ENCODE peak calls at places on chromosomes 16 and 17, in eight cellular contexts. F is A549; A is mammary epithelial cell; P is MM.1S; H is sigmoid colon; B is CD4-positive, alpha-beta T cell; W is thoracic aorta; M is epithelial cell of esophagus. R is an unnamed sample.

GRCh38 chr17:8153957-8154607 is 1.9 kb upstream of the PER1 start:
- DNase-seq in F (peak; percentile 90), A (peak; percentile 97), P (no peak), H (peak; percentile 100), B (peak; percentile 85), W (peak; percentile 97), M (peak; percentile 98), R (peak; percentile 94)

GRCh38 chr16:89669755-89670154 is 12.1 kb downstream of the SPATA33 start:
- DNase-seq in F (no peak), A (no peak), P (no peak), H (no peak), B (no peak), W (no peak), M (no peak), R (no peak)

GRCh38 chr17:48025040-48025903 is 12.3 kb downstream of the COPZ2 start:
- DNase-seq in F (peak; percentile 95), A (peak; percentile 94), P (peak; percentile 97), H (peak; percentile 99), B (peak; percentile 98), W (peak; percentile 93), M (peak; percentile 96), R (peak; percentile 86)

GRCh38 chr16:50311134-50311528 is 44.8 kb downstream of the ADCY7 start:
- DNase-seq in F (no peak), A (no peak), P (no peak), H (peak; percentile 58), B (no peak), W (no peak), M (no peak), R (no peak)

GRCh38 chr17:81939218-81939617 is 2.1 kb upstream of the PYCR1 start:
- DNase-seq in F (no peak), A (no peak), P (no peak), H (no peak), B (no peak), W (no peak), M (no peak), R (no peak)

GRCh38 chr17:8100149-8100548 is 12.6 kb upstream of the ALOX12B start:
- DNase-seq in F (no peak), A (no peak), P (no peak), H (no peak), B (no peak), W (no peak), M (no peak), R (no peak)

GRCh38 chr17:38673714-38674012 is 1.1 kb downstream of the EPOP start:
- DNase-seq in F (peak; percentile 40), A (no peak), P (peak; percentile 17), H (no peak), B (no peak), W (no peak), M (no peak), R (no peak)

GRCh38 chr16:1534021-1535020 is 855 bp downstream of the TMEM204 start:
- DNase-seq in F (no peak), A (no peak), P (no peak), H (no peak), B (no peak), W (no peak), M (no peak), R (no peak)

GRCh38 chr17:37458805-37459204 is 30.9 kb upstream of the DUSP14 start:
- DNase-seq in F (no peak), A (peak; percentile 42), P (no peak), H (no peak), B (no peak), W (no peak), M (peak; percentile 14), R (no peak)

GRCh38 chr17:31907342-31907975 is 6.0 kb upstream of the UTP6 start:
- DNase-seq in F (no peak), A (peak; percentile 39), P (no peak), H (peak; percentile 79), B (no peak), W (no peak), M (peak; percentile 27), R (peak; percentile 18)

GRCh38 chr16:19715566-19715965 is 2.5 kb downstream of the KNOP1 start:
- DNase-seq in F (no peak), A (peak; percentile 21), P (no peak), H (peak; percentile 42), B (no peak), W (no peak), M (peak; percentile 69), R (peak; percentile 57)

GRCh38 chr16:84730406-84731106 is 30.8 kb downstream of the USP10 start:
- DNase-seq in F (peak; percentile 82), A (peak; percentile 73), P (no peak), H (peak; percentile 87), B (peak; percentile 12), W (no peak), M (peak; percentile 92), R (peak; percentile 92)

GRCh38 chr17:77458202-77459017 is 317.6 kb downstream of the SEC14L1 start:
- DNase-seq in F (no peak), A (no peak), P (no peak), H (no peak), B (no peak), W (no peak), M (no peak), R (no peak)

GRCh38 chr17:77456271-77456950 is 315.6 kb downstream of the SEC14L1 start:
- DNase-seq in F (no peak), A (no peak), P (no peak), H (no peak), B (no peak), W (no peak), M (no peak), R (no peak)

GRCh38 chr17:77455878-77456234 is 315.1 kb downstream of the SEC14L1 start:
- DNase-seq in F (no peak), A (no peak), P (no peak), H (no peak), B (no peak), W (no peak), M (no peak), R (no peak)

GRCh38 chr17:77457572-77458201 is 316.9 kb downstream of the SEC14L1 start:
- DNase-seq in F (no peak), A (no peak), P (no peak), H (no peak), B (no peak), W (no peak), M (no peak), R (no peak)

DNA sequence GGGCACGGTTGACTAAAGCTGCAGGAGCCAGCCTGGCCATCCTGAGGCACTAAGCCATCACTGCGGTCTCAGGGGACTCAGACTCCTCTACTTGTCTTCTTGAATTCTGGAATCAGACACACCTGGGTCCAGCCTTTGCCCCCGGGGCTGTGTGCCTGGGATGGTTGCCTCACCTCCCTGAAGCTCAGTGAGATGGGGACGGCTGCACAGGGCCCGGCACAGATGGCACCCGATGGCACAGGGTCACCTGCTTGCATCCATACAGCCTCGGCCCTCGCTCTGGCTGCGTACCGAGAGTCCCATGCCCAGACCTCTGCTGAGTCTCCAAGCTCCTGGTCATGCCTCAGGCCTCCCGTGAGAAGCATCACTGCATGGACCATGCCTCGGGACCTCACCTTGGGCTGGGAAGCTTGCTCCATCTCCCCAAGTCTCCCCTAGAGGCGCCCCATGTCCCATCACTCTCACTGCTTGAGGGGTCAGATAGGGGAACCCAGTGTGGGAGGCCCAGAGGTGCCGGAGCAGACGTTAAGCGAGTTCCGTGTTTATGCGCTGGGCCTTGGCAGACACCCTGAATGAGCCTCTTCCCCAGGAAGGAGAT is 316.3 kb downstream of the SEC14L1 start:
- DNase-seq in F (no peak), A (no peak), P (no peak), H (no peak), B (no peak), W (no peak), M (no peak), R (no peak)
- TF ChIP-seq CTCF in F (no peak), A (no peak), P (no peak), H (no peak), B (no peak), W (no peak), M (no peak), R (no peak)

GRCh38 chr16:70648606-70649005 is 2.2 kb downstream of the IL34 start:
- DNase-seq in F (no peak), A (no peak), P (no peak), H (no peak), B (no peak), W (no peak), M (no peak), R (no peak)

GRCh38 chr16:70652322-70652721 is 6.0 kb downstream of the IL34 start:
- DNase-seq in F (no peak), A (no peak), P (no peak), H (no peak), B (no peak), W (no peak), M (no peak), R (no peak)

GRCh38 chr16:70649300-70649699 is 2.9 kb downstream of the IL34 start:
- DNase-seq in F (no peak), A (no peak), P (no peak), H (no peak), B (no peak), W (no peak), M (no peak), R (no peak)

GRCh38 chr16:70651524-70651923 is 5.2 kb downstream of the IL34 start:
- DNase-seq in F (no peak), A (peak; percentile 9), P (no peak), H (no peak), B (no peak), W (no peak), M (peak; percentile 38), R (peak; percentile 29)

GRCh38 chr16:70650216-70650615 is 3.9 kb downstream of the IL34 start:
- DNase-seq in F (no peak), A (no peak), P (no peak), H (no peak), B (no peak), W (no peak), M (no peak), R (no peak)
- TF ChIP-seq CTCF in F (no peak), A (no peak), P (no peak), H (no peak), B (no peak), W (no peak), M (no peak), R (no peak)

GRCh38 chr16:73448970-73449369 is 401.0 kb upstream of the ZFHX3 start:
- DNase-seq in F (no peak), A (no peak), P (no peak), H (no peak), B (no peak), W (no peak), M (no peak), R (no peak)
- TF ChIP-seq CTCF in F (no peak), A (no peak), P (no peak), H (no peak), B (no peak), W (no peak), M (no peak), R (no peak)

GRCh38 chr16:3147757-3148104 is 12.9 kb downstream of the ZNF213 start:
- DNase-seq in F (no peak), A (no peak), P (no peak), H (no peak), B (no peak), W (no peak), M (no peak), R (no peak)

GRCh38 chr16:3149193-3149530 is 14.3 kb downstream of the ZNF213 start:
- DNase-seq in F (no peak), A (no peak), P (no peak), H (no peak), B (no peak), W (no peak), M (no peak), R (no peak)

GRCh38 chr16:3150346-3151218 is 15.8 kb downstream of the ZNF213 start:
- DNase-seq in F (peak; percentile 86), A (peak; percentile 96), P (peak; percentile 98), H (peak; percentile 97), B (peak; percentile 95), W (peak; percentile 82), M (peak; percentile 95), R (peak; percentile 86)

GRCh38 chr16:3148256-3149192 is 13.7 kb downstream of the ZNF213 start:
- DNase-seq in F (no peak), A (no peak), P (no peak), H (no peak), B (no peak), W (no peak), M (no peak), R (no peak)

GRCh38 chr16:3149630-3150345 is 15.0 kb downstream of the ZNF213 start:
- DNase-seq in F (peak; percentile 78), A (no peak), P (no peak), H (peak; percentile 83), B (peak; percentile 40), W (no peak), M (peak; percentile 70), R (peak; percentile 42)
- TF ChIP-seq CTCF in F (peak; percentile 50), A (peak; percentile 8), P (peak; percentile 36), H (peak; percentile 40), B (no peak), W (peak; percentile 25), M (peak; percentile 45), R (peak; percentile 68)

R was measured in bronchial epithelial cell.